ENCODE peak calls at places on chromosomes 12 and 14, in seven cellular contexts. M is natural killer cell, B is endothelial cell of umbilical vein, K is foreskin keratinocyte, L is uterus, H is dorsolateral prefrontal cortex, C is MCF 10A. I is an unnamed sample.

GRCh38 chr12:108672054-108672453 is 38.4 kb upstream of the SELPLG start:
- DNase-seq in K (no peak), B (no peak), M (no peak), H (no peak), C (no peak), L (no peak), I (no peak)

GRCh38 chr12:41993283-41993682 is 151.4 kb downstream of the GXYLT1 start:
- DNase-seq in L (no peak), M (no peak), C (no peak), K (no peak), H (no peak), B (no peak), I (no peak)

GRCh38 chr12:64611430-64612286 is 1.4 kb downstream of the RASSF3 start:
- DNase-seq in B (peak), M (no peak), C (peak), H (no peak), K (no peak), L (peak), I (peak)

GRCh38 chr12:56931474-56931978 is 2.7 kb downstream of the SDR9C7 start:
- DNase-seq in C (peak), H (no peak), K (peak), B (peak), M (no peak), L (no peak), I (no peak)

GRCh38 chr12:90543393-90543792 is 411.6 kb downstream of the CCER1 start:
- DNase-seq in M (no peak), H (no peak), C (peak), K (peak), L (no peak), B (peak), I (no peak)

GRCh38 chr12:2212537-2212936 is 159.8 kb downstream of the CACNA1C start:
- DNase-seq in C (no peak), B (no peak), K (no peak), M (no peak), H (no peak), L (no peak), I (no peak)

GRCh38 chr12:24240707-24241106 is 291.2 kb upstream of the SOX5 start:
- DNase-seq in M (no peak), H (no peak), K (no peak), C (no peak), L (no peak), B (no peak), I (no peak)

GRCh38 chr12:25694072-25694471 is 141.0 kb upstream of the LMNTD1 start:
- DNase-seq in K (no peak), H (no peak), M (no peak), C (peak), B (peak), L (peak), I (no peak)

GRCh38 chr12:68899251-68899771 is 33.7 kb downstream of the CPM start:
- DNase-seq in B (no peak), H (no peak), L (no peak), C (peak), M (no peak), K (no peak), I (no peak)

GRCh38 chr12:40959041-40959440 is 229.1 kb upstream of the PDZRN4 start:
- DNase-seq in L (no peak), M (no peak), C (no peak), H (no peak), K (peak), B (no peak), I (no peak)

GRCh38 chr12:5014269-5014668 is 29.4 kb upstream of the KCNA5 start:
- DNase-seq in M (no peak), L (no peak), K (no peak), H (no peak), C (no peak), B (no peak), I (no peak)

GRCh38 chr12:96635844-96636243 is 146.5 kb downstream of the CFAP54 start:
- DNase-seq in M (no peak), L (no peak), C (peak), K (peak), H (no peak), B (no peak), I (no peak)

GRCh38 chr12:32249701-32250270 is 143.1 kb downstream of the BICD1 start:
- DNase-seq in K (no peak), M (no peak), L (no peak), B (no peak), C (no peak), H (no peak), I (no peak)

GRCh38 chr12:47281667-47282171 is 202.0 kb upstream of the AMIGO2 start:
- DNase-seq in C (no peak), B (no peak), K (no peak), H (no peak), L (no peak), M (no peak), I (no peak)

GRCh38 chr12:49720214-49720613 is 13.0 kb upstream of the FMNL3 start:
- DNase-seq in H (no peak), B (no peak), M (no peak), C (no peak), L (no peak), K (no peak), I (no peak)

GRCh38 chr12:50574621-50575348 is 70.0 kb downstream of the DIP2B start:
- DNase-seq in M (no peak), L (no peak), H (no peak), C (peak), B (no peak), K (no peak), I (no peak)

GRCh38 chr14:101762530-101763101 is 1.1 kb downstream of the PPP2R5C start:
- DNase-seq in H (no peak), C (no peak), L (no peak), B (no peak), K (no peak), M (no peak), I (no peak)

GRCh38 chr12:46533723-46534122 is 161.2 kb upstream of the SLC38A2 start:
- DNase-seq in B (peak), L (no peak), K (no peak), M (no peak), C (no peak), H (no peak), I (no peak)

GRCh38 chr12:823043-823698 is 70.8 kb downstream of the WNK1 start:
- DNase-seq in M (no peak), B (no peak), C (no peak), K (no peak), L (no peak), H (no peak), I (no peak)

GRCh38 chr14:65255583-65256443 is 153.5 kb upstream of the MAX start:
- DNase-seq in K (peak), M (no peak), B (no peak), C (peak), L (no peak), H (no peak), I (no peak)

GRCh38 chr12:20646239-20646827 is 48.8 kb upstream of the SLCO1C1 start:
- DNase-seq in K (peak), M (no peak), H (no peak), L (no peak), C (peak), B (peak), I (no peak)

GRCh38 chr12:5514016-5514415 is 82.1 kb downstream of the NTF3 start:
- DNase-seq in K (no peak), B (no peak), C (no peak), L (no peak), H (no peak), M (no peak), I (no peak)

GRCh38 chr12:110846615-110847566 is at the start of gene CCDC63:
- DNase-seq in B (peak), L (peak), K (no peak), H (peak), M (peak), C (no peak), I (peak)

GRCh38 chr14:89858084-89858483 is 96.4 kb downstream of the EFCAB11 start:
- DNase-seq in K (peak), C (peak), L (no peak), H (no peak), B (no peak), M (no peak), I (no peak)

GRCh38 chr12:105944628-105945027 is 194.1 kb downstream of the NUAK1 start:
- DNase-seq in C (no peak), M (no peak), L (no peak), B (no peak), H (no peak), K (peak), I (no peak)

GRCh38 chr12:75935544-75936242 is 95.9 kb downstream of the PHLDA1 start:
- DNase-seq in C (no peak), B (no peak), M (no peak), H (no peak), K (no peak), L (no peak), I (no peak)

GRCh38 chr14:70809238-70810214 is at the start of gene MAP3K9:
- DNase-seq in H (peak), K (peak), M (peak), C (peak), L (peak), B (peak), I (peak)

GRCh38 chr12:12433203-12433731 is 76.4 kb downstream of the BORCS5 start:
- DNase-seq in C (no peak), K (no peak), B (no peak), M (no peak), L (no peak), H (no peak), I (no peak)

GRCh38 chr12:56872366-56872765 is 61.8 kb downstream of the SDR9C7 start:
- DNase-seq in B (no peak), C (no peak), H (no peak), M (no peak), K (no peak), L (no peak), I (no peak)

GRCh38 chr14:33938131-33938949 is 12.5 kb downstream of the EGLN3 start:
- DNase-seq in H (peak), B (no peak), C (peak), L (peak), M (no peak), K (no peak), I (no peak)

GRCh38 chr14:95067526-95067925 is 89.8 kb downstream of the DICER1 start:
- DNase-seq in H (no peak), B (no peak), C (no peak), K (no peak), L (peak), M (no peak), I (no peak)
- TF ChIP-seq CTCF in H (no peak), B (no peak), C (no peak), K (no peak), L (no peak), M (no peak), I (no peak)

GRCh38 chr12:19130224-19131019 is 889 bp downstream of the PLEKHA5 start:
- DNase-seq in B (peak), L (peak), M (no peak), C (peak), K (peak), H (peak), I (no peak)

GRCh38 chr12:19129121-19129485 is 430 bp upstream of the PLEKHA5 start:
- DNase-seq in M (no peak), B (peak), K (no peak), H (no peak), L (no peak), C (peak), I (no peak)

GRCh38 chr12:19131020-19131431 is 1.5 kb downstream of the PLEKHA5 start:
- DNase-seq in H (no peak), K (peak), B (peak), L (peak), M (no peak), C (peak), I (no peak)

GRCh38 chr12:19127270-19127669 is 2.3 kb upstream of the PLEKHA5 start:
- DNase-seq in M (no peak), B (no peak), H (no peak), K (no peak), C (no peak), L (no peak), I (no peak)

DNA sequence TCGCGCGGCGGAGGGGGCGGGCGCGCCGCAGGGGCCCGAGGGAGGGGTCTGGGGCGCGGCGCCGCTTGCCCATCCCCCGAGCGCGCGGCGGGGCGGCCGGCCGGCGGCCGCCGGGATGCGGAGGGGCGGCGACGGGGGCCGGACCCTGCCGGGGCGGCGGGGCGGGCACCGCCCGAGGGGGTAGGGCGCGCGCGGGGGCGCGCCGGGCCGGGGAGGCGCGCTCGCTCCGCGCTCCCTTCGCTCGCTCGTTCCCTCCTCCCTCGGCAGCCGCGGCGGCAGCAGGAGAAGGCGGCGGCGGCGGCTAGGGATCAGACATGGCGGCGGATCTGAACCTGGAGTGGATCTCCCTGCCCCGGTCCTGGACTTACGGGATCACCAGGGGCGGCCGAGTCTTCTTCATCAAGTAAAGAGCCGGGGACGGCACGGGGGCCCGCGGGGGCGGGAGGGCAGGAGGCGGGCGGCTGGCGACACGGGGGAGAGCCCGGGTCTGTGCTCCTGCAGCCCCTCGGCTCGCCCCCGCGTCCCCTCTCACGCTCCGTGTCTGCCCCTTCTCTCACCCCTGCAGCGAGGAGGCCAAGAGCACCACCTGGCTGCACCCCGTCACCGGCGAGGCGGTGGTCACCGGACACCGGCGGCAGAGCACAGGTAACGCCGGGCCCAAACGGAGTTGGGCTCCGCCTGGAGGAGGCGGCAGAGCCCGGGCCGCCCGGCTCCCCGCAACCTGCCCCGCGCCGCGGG is at the start of gene PLEKHA5:
- DNase-seq in C (peak), H (peak), L (peak), B (peak), M (peak), K (peak), I (peak)
- TF ChIP-seq CTCF in C (no peak), H (no peak), L (peak), B (no peak), M (no peak), K (peak), I (no peak)

DNA sequence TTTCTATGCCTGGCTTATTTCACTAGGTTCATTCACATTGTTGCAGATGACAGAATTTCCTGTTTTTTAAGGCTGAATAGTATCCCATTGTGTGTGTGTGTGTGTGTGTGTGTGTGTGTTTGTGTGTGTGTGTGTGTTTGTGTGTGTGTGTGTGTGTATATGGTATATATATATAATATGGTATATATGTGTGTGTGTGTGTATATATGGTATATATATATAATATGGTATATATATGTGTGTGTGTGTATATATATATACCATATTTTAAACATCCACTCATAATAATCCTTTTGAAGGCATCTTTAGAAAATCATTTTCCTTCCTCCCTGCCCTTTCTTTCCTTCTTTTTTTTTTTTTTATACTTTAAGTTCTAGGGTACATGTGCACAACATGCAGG is 5.0 kb upstream of the CCDC198 start:
- DNase-seq in C (no peak), M (no peak), L (no peak), H (no peak), B (no peak), K (no peak), I (no peak)
- TF ChIP-seq CTCF in C (no peak), M (no peak), L (no peak), H (no peak), B (no peak), K (no peak), I (no peak)

GRCh38 chr14:103629503-103630121 is 601 bp downstream of the KLC1 start:
- DNase-seq in H (peak), B (no peak), M (peak), C (peak), K (no peak), L (peak), I (peak)

GRCh38 chr14:103627073-103628025 is 1.7 kb upstream of the KLC1 start:
- DNase-seq in L (no peak), K (no peak), H (no peak), C (no peak), B (no peak), M (no peak), I (no peak)

GRCh38 chr14:103630364-103631108 is 1.5 kb downstream of the KLC1 start:
- DNase-seq in C (no peak), L (no peak), K (no peak), H (no peak), B (peak), M (no peak), I (no peak)

GRCh38 chr14:103628221-103628683 is 759 bp upstream of the KLC1 start:
- DNase-seq in H (peak), L (peak), C (peak), B (peak), M (peak), K (no peak), I (peak)

GRCh38 chr14:103628684-103629502 is at the start of gene KLC1:
- DNase-seq in B (peak), K (no peak), C (peak), H (peak), M (peak), L (peak), I (peak)
- TF ChIP-seq CTCF in B (no peak), K (no peak), C (no peak), H (peak), M (no peak), L (peak), I (no peak)

GRCh38 chr14:68939424-68939892 is 39.6 kb downstream of the ACTN1 start:
- DNase-seq in B (no peak), K (no peak), M (no peak), L (no peak), C (no peak), H (no peak), I (no peak)

GRCh38 chr14:68938515-68939423 is 40.3 kb downstream of the ACTN1 start:
- DNase-seq in C (no peak), B (peak), K (no peak), L (peak), H (no peak), M (no peak), I (no peak)

GRCh38 chr14:68936476-68936875 is 42.6 kb downstream of the ACTN1 start:
- DNase-seq in B (peak), M (no peak), H (no peak), L (no peak), C (no peak), K (no peak), I (no peak)

GRCh38 chr14:68936980-68937379 is 42.1 kb downstream of the ACTN1 start:
- DNase-seq in M (no peak), C (no peak), B (no peak), K (no peak), L (no peak), H (no peak), I (no peak)

DNA sequence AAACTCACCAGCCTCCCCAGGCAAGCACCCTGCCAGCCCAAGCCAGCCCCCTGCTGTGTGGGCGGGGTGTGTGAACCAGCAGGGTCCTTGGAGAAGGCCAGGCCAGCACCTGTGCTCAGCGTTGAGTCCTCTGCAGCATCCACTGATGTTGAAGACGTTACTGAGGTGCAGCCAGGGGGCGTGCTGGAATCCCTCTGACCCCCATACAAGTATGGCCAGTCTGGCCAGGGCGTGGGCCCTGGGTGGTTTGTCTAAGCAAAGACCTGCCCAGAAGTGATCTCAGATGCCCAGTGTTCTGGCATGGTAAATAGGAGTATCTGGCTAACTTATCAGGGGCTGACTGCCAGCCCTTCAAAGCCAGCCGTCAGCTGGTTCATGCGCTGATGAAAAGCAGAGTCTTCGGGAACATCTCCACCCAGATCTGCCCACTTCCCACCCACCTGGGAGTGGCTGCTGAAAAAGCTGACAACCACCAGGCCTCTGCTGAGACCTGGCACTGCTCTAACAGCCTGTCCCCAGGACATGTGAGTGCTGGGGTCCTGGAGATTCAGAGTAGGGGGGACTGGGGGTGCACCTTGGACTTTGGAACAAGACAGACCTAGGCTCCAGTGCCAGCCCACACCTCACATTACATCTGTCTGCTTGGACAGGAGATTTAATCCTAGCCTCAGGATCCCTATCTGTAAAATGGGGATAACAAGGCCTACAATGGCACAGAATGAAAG is 41.1 kb downstream of the ACTN1 start:
- DNase-seq in B (peak), C (no peak), M (no peak), K (no peak), L (peak), H (no peak), I (no peak)
- TF ChIP-seq CTCF in B (peak), C (peak), M (no peak), K (peak), L (peak), H (no peak), I (no peak)

GRCh38 chr14:94374749-94375148 is 13.7 kb downstream of the SERPINA1 start:
- DNase-seq in K (no peak), M (no peak), L (no peak), C (no peak), B (no peak), H (no peak), I (no peak)

GRCh38 chr14:94375552-94376107 is 12.8 kb downstream of the SERPINA1 start:
- DNase-seq in K (no peak), B (no peak), H (no peak), M (no peak), C (no peak), L (no peak), I (no peak)

GRCh38 chr14:94377866-94378470 is 10.4 kb downstream of the SERPINA1 start:
- DNase-seq in M (no peak), H (no peak), L (no peak), K (no peak), C (no peak), B (no peak), I (no peak)

GRCh38 chr14:94376976-94377865 is 11.2 kb downstream of the SERPINA1 start:
- DNase-seq in L (no peak), K (no peak), H (no peak), M (no peak), B (no peak), C (no peak), I (no peak)

GRCh38 chr14:94376108-94376975 is 12.1 kb downstream of the SERPINA1 start:
- DNase-seq in C (no peak), K (no peak), H (no peak), L (no peak), B (no peak), M (no peak), I (no peak)
- TF ChIP-seq CTCF in C (no peak), K (no peak), H (no peak), L (no peak), B (no peak), M (no peak), I (no peak)

DNA sequence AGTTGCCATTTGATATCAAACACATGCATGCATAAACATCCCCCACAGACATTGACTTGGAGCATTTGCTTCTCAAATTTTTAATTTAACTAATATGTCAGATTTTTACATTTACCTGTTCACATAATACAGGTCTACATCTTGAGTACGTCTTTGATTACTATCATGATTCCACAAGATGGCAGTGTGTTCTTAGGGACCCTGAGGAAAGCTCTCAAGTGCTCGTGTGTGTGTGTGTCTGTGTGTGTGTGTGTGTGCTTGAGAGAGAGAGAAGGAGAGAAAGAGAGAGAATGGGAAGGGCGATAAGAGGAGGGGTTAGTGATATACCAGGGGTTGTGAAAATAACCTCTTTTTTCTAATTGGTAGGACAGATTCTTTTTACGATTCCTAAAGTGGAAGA is 167.1 kb upstream of the OR4E1 start:
- DNase-seq in B (no peak), L (no peak), H (no peak), C (peak), K (no peak), M (no peak), I (no peak)
- TF ChIP-seq CTCF in B (no peak), L (no peak), H (no peak), C (peak), K (peak), M (no peak), I (no peak)

I was measured in activated B cell treated with CpG ODN at 0.5 μM for 24 hours.